ENCODE peak calls at places on chromosomes 6 and 20, in ten cellular contexts. One of them, this sample, is unnamed.

GRCh38 chr20:59731371-59731770 is 127.0 kb downstream of the PHACTR3 start:
- DNase-seq in stimulated activated CD8-positive, alpha-beta memory T cell treated with anti-CD3 and anti-CD28 coated beads, Interleukin-12 subunit alpha, Interleukin-12 subunit beta, amount 100 ng/mL, for 4 hours: no peak
- DNase-seq in erythroblast: no peak
- DNase-seq in activated CD4-positive, alpha-beta T cell treated with anti-CD3 and anti-CD28 coated beads, Interleukin-2, amount 10 ng/mL, durations not matched to agents 7 days and 5 days: no peak
- DNase-seq in activated T-helper 1 cell treated with anti-CD3 and anti-CD28 coated beads, Interleukin-12 subunit alpha, Interleukin-12 subunit beta, Interleukin-2, Interleukin-4 antibody, amounts not matched to agents 30 ng/mL and 10 ng/mL and 1 ng/mL, durations not matched to agents 14 hours and 24 hours and 36 hours: no peak
- DNase-seq in SK-N-SH: peak
- DNase-seq in nucleus accumbens: no peak
- DNase-seq in kidney glomerular epithelial cell: no peak
- DNase-seq in amygdala: no peak
- DNase-seq in NCI-H187: no peak
- DNase-seq in this sample: no peak

GRCh38 chr6:57207141-57207540 is 15.0 kb downstream of the RAB23 start:
- DNase-seq in activated CD4-positive, alpha-beta T cell treated with anti-CD3 and anti-CD28 coated beads, Interleukin-2, amount 10 ng/mL, durations not matched to agents 7 days and 5 days: no peak
- DNase-seq in nucleus accumbens: no peak
- DNase-seq in NCI-H187: no peak
- DNase-seq in erythroblast: no peak
- DNase-seq in activated T-helper 1 cell treated with anti-CD3 and anti-CD28 coated beads, Interleukin-12 subunit alpha, Interleukin-12 subunit beta, Interleukin-2, Interleukin-4 antibody, amounts not matched to agents 30 ng/mL and 10 ng/mL and 1 ng/mL, durations not matched to agents 14 hours and 24 hours and 36 hours: no peak
- DNase-seq in amygdala: no peak
- DNase-seq in SK-N-SH: no peak
- DNase-seq in stimulated activated CD8-positive, alpha-beta memory T cell treated with anti-CD3 and anti-CD28 coated beads, Interleukin-12 subunit alpha, Interleukin-12 subunit beta, amount 100 ng/mL, for 4 hours: no peak
- DNase-seq in kidney glomerular epithelial cell: peak
- DNase-seq in this sample: peak

GRCh38 chr6:132133734-132134490 is 182.7 kb upstream of the CCN2 start:
- DNase-seq in SK-N-SH: no peak
- DNase-seq in amygdala: no peak
- DNase-seq in activated CD4-positive, alpha-beta T cell treated with anti-CD3 and anti-CD28 coated beads, Interleukin-2, amount 10 ng/mL, durations not matched to agents 7 days and 5 days: no peak
- DNase-seq in erythroblast: no peak
- DNase-seq in activated T-helper 1 cell treated with anti-CD3 and anti-CD28 coated beads, Interleukin-12 subunit alpha, Interleukin-12 subunit beta, Interleukin-2, Interleukin-4 antibody, amounts not matched to agents 30 ng/mL and 10 ng/mL and 1 ng/mL, durations not matched to agents 14 hours and 24 hours and 36 hours: no peak
- DNase-seq in kidney glomerular epithelial cell: no peak
- DNase-seq in nucleus accumbens: no peak
- DNase-seq in stimulated activated CD8-positive, alpha-beta memory T cell treated with anti-CD3 and anti-CD28 coated beads, Interleukin-12 subunit alpha, Interleukin-12 subunit beta, amount 100 ng/mL, for 4 hours: no peak
- DNase-seq in NCI-H187: no peak
- DNase-seq in this sample: peak

GRCh38 chr20:25338112-25339023 is 52.3 kb downstream of the ABHD12 start:
- DNase-seq in nucleus accumbens: no peak
- DNase-seq in kidney glomerular epithelial cell: no peak
- DNase-seq in activated T-helper 1 cell treated with anti-CD3 and anti-CD28 coated beads, Interleukin-12 subunit alpha, Interleukin-12 subunit beta, Interleukin-2, Interleukin-4 antibody, amounts not matched to agents 30 ng/mL and 10 ng/mL and 1 ng/mL, durations not matched to agents 14 hours and 24 hours and 36 hours: no peak
- DNase-seq in erythroblast: no peak
- DNase-seq in stimulated activated CD8-positive, alpha-beta memory T cell treated with anti-CD3 and anti-CD28 coated beads, Interleukin-12 subunit alpha, Interleukin-12 subunit beta, amount 100 ng/mL, for 4 hours: no peak
- DNase-seq in amygdala: no peak
- DNase-seq in activated CD4-positive, alpha-beta T cell treated with anti-CD3 and anti-CD28 coated beads, Interleukin-2, amount 10 ng/mL, durations not matched to agents 7 days and 5 days: no peak
- DNase-seq in NCI-H187: no peak
- DNase-seq in SK-N-SH: no peak
- DNase-seq in this sample: no peak

GRCh38 chr6:132919028-132919427 is 104.7 kb downstream of the RPS12 start:
- DNase-seq in nucleus accumbens: no peak
- DNase-seq in NCI-H187: no peak
- DNase-seq in kidney glomerular epithelial cell: no peak
- DNase-seq in activated CD4-positive, alpha-beta T cell treated with anti-CD3 and anti-CD28 coated beads, Interleukin-2, amount 10 ng/mL, durations not matched to agents 7 days and 5 days: no peak
- DNase-seq in stimulated activated CD8-positive, alpha-beta memory T cell treated with anti-CD3 and anti-CD28 coated beads, Interleukin-12 subunit alpha, Interleukin-12 subunit beta, amount 100 ng/mL, for 4 hours: no peak
- DNase-seq in SK-N-SH: peak
- DNase-seq in erythroblast: no peak
- DNase-seq in activated T-helper 1 cell treated with anti-CD3 and anti-CD28 coated beads, Interleukin-12 subunit alpha, Interleukin-12 subunit beta, Interleukin-2, Interleukin-4 antibody, amounts not matched to agents 30 ng/mL and 10 ng/mL and 1 ng/mL, durations not matched to agents 14 hours and 24 hours and 36 hours: no peak
- DNase-seq in amygdala: no peak
- DNase-seq in this sample: peak

GRCh38 chr6:144343736-144344428 is 58.7 kb downstream of the UTRN start:
- DNase-seq in erythroblast: no peak
- DNase-seq in activated CD4-positive, alpha-beta T cell treated with anti-CD3 and anti-CD28 coated beads, Interleukin-2, amount 10 ng/mL, durations not matched to agents 7 days and 5 days: peak
- DNase-seq in NCI-H187: no peak
- DNase-seq in SK-N-SH: no peak
- DNase-seq in kidney glomerular epithelial cell: no peak
- DNase-seq in amygdala: no peak
- DNase-seq in stimulated activated CD8-positive, alpha-beta memory T cell treated with anti-CD3 and anti-CD28 coated beads, Interleukin-12 subunit alpha, Interleukin-12 subunit beta, amount 100 ng/mL, for 4 hours: no peak
- DNase-seq in activated T-helper 1 cell treated with anti-CD3 and anti-CD28 coated beads, Interleukin-12 subunit alpha, Interleukin-12 subunit beta, Interleukin-2, Interleukin-4 antibody, amounts not matched to agents 30 ng/mL and 10 ng/mL and 1 ng/mL, durations not matched to agents 14 hours and 24 hours and 36 hours: peak
- DNase-seq in nucleus accumbens: no peak
- DNase-seq in this sample: no peak

GRCh38 chr20:9460518-9460917 is 53.9 kb upstream of the LAMP5 start:
- DNase-seq in activated CD4-positive, alpha-beta T cell treated with anti-CD3 and anti-CD28 coated beads, Interleukin-2, amount 10 ng/mL, durations not matched to agents 7 days and 5 days: no peak
- DNase-seq in kidney glomerular epithelial cell: peak
- DNase-seq in nucleus accumbens: no peak
- DNase-seq in activated T-helper 1 cell treated with anti-CD3 and anti-CD28 coated beads, Interleukin-12 subunit alpha, Interleukin-12 subunit beta, Interleukin-2, Interleukin-4 antibody, amounts not matched to agents 30 ng/mL and 10 ng/mL and 1 ng/mL, durations not matched to agents 14 hours and 24 hours and 36 hours: no peak
- DNase-seq in stimulated activated CD8-positive, alpha-beta memory T cell treated with anti-CD3 and anti-CD28 coated beads, Interleukin-12 subunit alpha, Interleukin-12 subunit beta, amount 100 ng/mL, for 4 hours: no peak
- DNase-seq in erythroblast: no peak
- DNase-seq in NCI-H187: no peak
- DNase-seq in SK-N-SH: no peak
- DNase-seq in amygdala: no peak
- DNase-seq in this sample: peak

GRCh38 chr6:139568956-139569538 is 194.6 kb upstream of the CITED2 start:
- DNase-seq in kidney glomerular epithelial cell: peak
- DNase-seq in activated T-helper 1 cell treated with anti-CD3 and anti-CD28 coated beads, Interleukin-12 subunit alpha, Interleukin-12 subunit beta, Interleukin-2, Interleukin-4 antibody, amounts not matched to agents 30 ng/mL and 10 ng/mL and 1 ng/mL, durations not matched to agents 14 hours and 24 hours and 36 hours: no peak
- DNase-seq in activated CD4-positive, alpha-beta T cell treated with anti-CD3 and anti-CD28 coated beads, Interleukin-2, amount 10 ng/mL, durations not matched to agents 7 days and 5 days: no peak
- DNase-seq in stimulated activated CD8-positive, alpha-beta memory T cell treated with anti-CD3 and anti-CD28 coated beads, Interleukin-12 subunit alpha, Interleukin-12 subunit beta, amount 100 ng/mL, for 4 hours: no peak
- DNase-seq in NCI-H187: no peak
- DNase-seq in erythroblast: no peak
- DNase-seq in nucleus accumbens: no peak
- DNase-seq in SK-N-SH: peak
- DNase-seq in amygdala: no peak
- DNase-seq in this sample: peak

GRCh38 chr6:72620866-72621242 is 1.0 kb upstream of the KCNQ5 start:
- DNase-seq in activated CD4-positive, alpha-beta T cell treated with anti-CD3 and anti-CD28 coated beads, Interleukin-2, amount 10 ng/mL, durations not matched to agents 7 days and 5 days: no peak
- DNase-seq in erythroblast: no peak
- DNase-seq in nucleus accumbens: peak
- DNase-seq in SK-N-SH: peak
- DNase-seq in activated T-helper 1 cell treated with anti-CD3 and anti-CD28 coated beads, Interleukin-12 subunit alpha, Interleukin-12 subunit beta, Interleukin-2, Interleukin-4 antibody, amounts not matched to agents 30 ng/mL and 10 ng/mL and 1 ng/mL, durations not matched to agents 14 hours and 24 hours and 36 hours: no peak
- DNase-seq in NCI-H187: no peak
- DNase-seq in kidney glomerular epithelial cell: no peak
- DNase-seq in amygdala: no peak
- DNase-seq in stimulated activated CD8-positive, alpha-beta memory T cell treated with anti-CD3 and anti-CD28 coated beads, Interleukin-12 subunit alpha, Interleukin-12 subunit beta, amount 100 ng/mL, for 4 hours: peak
- DNase-seq in this sample: no peak

GRCh38 chr20:48970681-48971370 is 49.3 kb downstream of the ARFGEF2 start:
- DNase-seq in activated T-helper 1 cell treated with anti-CD3 and anti-CD28 coated beads, Interleukin-12 subunit alpha, Interleukin-12 subunit beta, Interleukin-2, Interleukin-4 antibody, amounts not matched to agents 30 ng/mL and 10 ng/mL and 1 ng/mL, durations not matched to agents 14 hours and 24 hours and 36 hours: no peak
- DNase-seq in NCI-H187: no peak
- DNase-seq in erythroblast: no peak
- DNase-seq in SK-N-SH: no peak
- DNase-seq in amygdala: no peak
- DNase-seq in nucleus accumbens: no peak
- DNase-seq in stimulated activated CD8-positive, alpha-beta memory T cell treated with anti-CD3 and anti-CD28 coated beads, Interleukin-12 subunit alpha, Interleukin-12 subunit beta, amount 100 ng/mL, for 4 hours: no peak
- DNase-seq in kidney glomerular epithelial cell: no peak
- DNase-seq in activated CD4-positive, alpha-beta T cell treated with anti-CD3 and anti-CD28 coated beads, Interleukin-2, amount 10 ng/mL, durations not matched to agents 7 days and 5 days: no peak
- DNase-seq in this sample: no peak

GRCh38 chr20:46056970-46057855 is 28.2 kb downstream of the SLC12A5 start:
- DNase-seq in erythroblast: peak
- DNase-seq in NCI-H187: no peak
- DNase-seq in stimulated activated CD8-positive, alpha-beta memory T cell treated with anti-CD3 and anti-CD28 coated beads, Interleukin-12 subunit alpha, Interleukin-12 subunit beta, amount 100 ng/mL, for 4 hours: no peak
- DNase-seq in amygdala: peak
- DNase-seq in activated T-helper 1 cell treated with anti-CD3 and anti-CD28 coated beads, Interleukin-12 subunit alpha, Interleukin-12 subunit beta, Interleukin-2, Interleukin-4 antibody, amounts not matched to agents 30 ng/mL and 10 ng/mL and 1 ng/mL, durations not matched to agents 14 hours and 24 hours and 36 hours: no peak
- DNase-seq in activated CD4-positive, alpha-beta T cell treated with anti-CD3 and anti-CD28 coated beads, Interleukin-2, amount 10 ng/mL, durations not matched to agents 7 days and 5 days: peak
- DNase-seq in SK-N-SH: no peak
- DNase-seq in kidney glomerular epithelial cell: peak
- DNase-seq in nucleus accumbens: no peak
- DNase-seq in this sample: peak

GRCh38 chr20:21433329-21433890 is 36.1 kb upstream of the NKX2-4 start:
- DNase-seq in stimulated activated CD8-positive, alpha-beta memory T cell treated with anti-CD3 and anti-CD28 coated beads, Interleukin-12 subunit alpha, Interleukin-12 subunit beta, amount 100 ng/mL, for 4 hours: no peak
- DNase-seq in activated CD4-positive, alpha-beta T cell treated with anti-CD3 and anti-CD28 coated beads, Interleukin-2, amount 10 ng/mL, durations not matched to agents 7 days and 5 days: no peak
- DNase-seq in kidney glomerular epithelial cell: peak
- DNase-seq in SK-N-SH: no peak
- DNase-seq in amygdala: no peak
- DNase-seq in NCI-H187: no peak
- DNase-seq in activated T-helper 1 cell treated with anti-CD3 and anti-CD28 coated beads, Interleukin-12 subunit alpha, Interleukin-12 subunit beta, Interleukin-2, Interleukin-4 antibody, amounts not matched to agents 30 ng/mL and 10 ng/mL and 1 ng/mL, durations not matched to agents 14 hours and 24 hours and 36 hours: no peak
- DNase-seq in erythroblast: no peak
- DNase-seq in nucleus accumbens: no peak
- DNase-seq in this sample: peak

GRCh38 chr20:2729791-2730190 is 37.2 kb downstream of the EBF4 start:
- DNase-seq in activated T-helper 1 cell treated with anti-CD3 and anti-CD28 coated beads, Interleukin-12 subunit alpha, Interleukin-12 subunit beta, Interleukin-2, Interleukin-4 antibody, amounts not matched to agents 30 ng/mL and 10 ng/mL and 1 ng/mL, durations not matched to agents 14 hours and 24 hours and 36 hours: no peak
- DNase-seq in SK-N-SH: peak
- DNase-seq in kidney glomerular epithelial cell: no peak
- DNase-seq in amygdala: no peak
- DNase-seq in nucleus accumbens: no peak
- DNase-seq in NCI-H187: no peak
- DNase-seq in activated CD4-positive, alpha-beta T cell treated with anti-CD3 and anti-CD28 coated beads, Interleukin-2, amount 10 ng/mL, durations not matched to agents 7 days and 5 days: no peak
- DNase-seq in erythroblast: no peak
- DNase-seq in stimulated activated CD8-positive, alpha-beta memory T cell treated with anti-CD3 and anti-CD28 coated beads, Interleukin-12 subunit alpha, Interleukin-12 subunit beta, amount 100 ng/mL, for 4 hours: no peak
- DNase-seq in this sample: peak

GRCh38 chr6:32604434-32604877 is 14.8 kb upstream of the HLA-DRB1 start:
- DNase-seq in stimulated activated CD8-positive, alpha-beta memory T cell treated with anti-CD3 and anti-CD28 coated beads, Interleukin-12 subunit alpha, Interleukin-12 subunit beta, amount 100 ng/mL, for 4 hours: no peak
- DNase-seq in amygdala: no peak
- DNase-seq in NCI-H187: no peak
- DNase-seq in activated CD4-positive, alpha-beta T cell treated with anti-CD3 and anti-CD28 coated beads, Interleukin-2, amount 10 ng/mL, durations not matched to agents 7 days and 5 days: no peak
- DNase-seq in erythroblast: no peak
- DNase-seq in SK-N-SH: no peak
- DNase-seq in kidney glomerular epithelial cell: peak
- DNase-seq in nucleus accumbens: no peak
- DNase-seq in activated T-helper 1 cell treated with anti-CD3 and anti-CD28 coated beads, Interleukin-12 subunit alpha, Interleukin-12 subunit beta, Interleukin-2, Interleukin-4 antibody, amounts not matched to agents 30 ng/mL and 10 ng/mL and 1 ng/mL, durations not matched to agents 14 hours and 24 hours and 36 hours: no peak
- DNase-seq in this sample: peak

GRCh38 chr6:55953384-55953783 is 78.0 kb upstream of the BMP5 start:
- DNase-seq in activated CD4-positive, alpha-beta T cell treated with anti-CD3 and anti-CD28 coated beads, Interleukin-2, amount 10 ng/mL, durations not matched to agents 7 days and 5 days: no peak
- DNase-seq in erythroblast: no peak
- DNase-seq in NCI-H187: no peak
- DNase-seq in amygdala: no peak
- DNase-seq in SK-N-SH: no peak
- DNase-seq in stimulated activated CD8-positive, alpha-beta memory T cell treated with anti-CD3 and anti-CD28 coated beads, Interleukin-12 subunit alpha, Interleukin-12 subunit beta, amount 100 ng/mL, for 4 hours: no peak
- DNase-seq in nucleus accumbens: no peak
- DNase-seq in activated T-helper 1 cell treated with anti-CD3 and anti-CD28 coated beads, Interleukin-12 subunit alpha, Interleukin-12 subunit beta, Interleukin-2, Interleukin-4 antibody, amounts not matched to agents 30 ng/mL and 10 ng/mL and 1 ng/mL, durations not matched to agents 14 hours and 24 hours and 36 hours: no peak
- DNase-seq in kidney glomerular epithelial cell: peak
- DNase-seq in this sample: peak

GRCh38 chr6:25907475-25908014 is 22.9 kb downstream of the SLC17A2 start:
- DNase-seq in kidney glomerular epithelial cell: no peak
- DNase-seq in SK-N-SH: no peak
- DNase-seq in nucleus accumbens: no peak
- DNase-seq in activated CD4-positive, alpha-beta T cell treated with anti-CD3 and anti-CD28 coated beads, Interleukin-2, amount 10 ng/mL, durations not matched to agents 7 days and 5 days: no peak
- DNase-seq in stimulated activated CD8-positive, alpha-beta memory T cell treated with anti-CD3 and anti-CD28 coated beads, Interleukin-12 subunit alpha, Interleukin-12 subunit beta, amount 100 ng/mL, for 4 hours: no peak
- DNase-seq in amygdala: no peak
- DNase-seq in erythroblast: no peak
- DNase-seq in NCI-H187: no peak
- DNase-seq in activated T-helper 1 cell treated with anti-CD3 and anti-CD28 coated beads, Interleukin-12 subunit alpha, Interleukin-12 subunit beta, Interleukin-2, Interleukin-4 antibody, amounts not matched to agents 30 ng/mL and 10 ng/mL and 1 ng/mL, durations not matched to agents 14 hours and 24 hours and 36 hours: no peak
- DNase-seq in this sample: no peak

GRCh38 chr6:31465185-31465536 is 32.8 kb upstream of the MICB start:
- DNase-seq in SK-N-SH: no peak
- DNase-seq in NCI-H187: no peak
- DNase-seq in kidney glomerular epithelial cell: no peak
- DNase-seq in activated CD4-positive, alpha-beta T cell treated with anti-CD3 and anti-CD28 coated beads, Interleukin-2, amount 10 ng/mL, durations not matched to agents 7 days and 5 days: no peak
- DNase-seq in amygdala: no peak
- DNase-seq in nucleus accumbens: no peak
- DNase-seq in activated T-helper 1 cell treated with anti-CD3 and anti-CD28 coated beads, Interleukin-12 subunit alpha, Interleukin-12 subunit beta, Interleukin-2, Interleukin-4 antibody, amounts not matched to agents 30 ng/mL and 10 ng/mL and 1 ng/mL, durations not matched to agents 14 hours and 24 hours and 36 hours: no peak
- DNase-seq in stimulated activated CD8-positive, alpha-beta memory T cell treated with anti-CD3 and anti-CD28 coated beads, Interleukin-12 subunit alpha, Interleukin-12 subunit beta, amount 100 ng/mL, for 4 hours: no peak
- DNase-seq in erythroblast: no peak
- DNase-seq in this sample: no peak

GRCh38 chr6:41531591-41532582 is 14.3 kb upstream of the FOXP4 start:
- DNase-seq in SK-N-SH: peak
- DNase-seq in stimulated activated CD8-positive, alpha-beta memory T cell treated with anti-CD3 and anti-CD28 coated beads, Interleukin-12 subunit alpha, Interleukin-12 subunit beta, amount 100 ng/mL, for 4 hours: peak
- DNase-seq in amygdala: no peak
- DNase-seq in kidney glomerular epithelial cell: peak
- DNase-seq in activated T-helper 1 cell treated with anti-CD3 and anti-CD28 coated beads, Interleukin-12 subunit alpha, Interleukin-12 subunit beta, Interleukin-2, Interleukin-4 antibody, amounts not matched to agents 30 ng/mL and 10 ng/mL and 1 ng/mL, durations not matched to agents 14 hours and 24 hours and 36 hours: peak
- DNase-seq in nucleus accumbens: no peak
- DNase-seq in erythroblast: no peak
- DNase-seq in NCI-H187: no peak
- DNase-seq in activated CD4-positive, alpha-beta T cell treated with anti-CD3 and anti-CD28 coated beads, Interleukin-2, amount 10 ng/mL, durations not matched to agents 7 days and 5 days: peak
- DNase-seq in this sample: peak

GRCh38 chr20:47317127-47317895 is 39.2 kb downstream of the ZMYND8 start:
- DNase-seq in amygdala: no peak
- DNase-seq in NCI-H187: no peak
- DNase-seq in kidney glomerular epithelial cell: peak
- DNase-seq in SK-N-SH: no peak
- DNase-seq in nucleus accumbens: peak
- DNase-seq in activated T-helper 1 cell treated with anti-CD3 and anti-CD28 coated beads, Interleukin-12 subunit alpha, Interleukin-12 subunit beta, Interleukin-2, Interleukin-4 antibody, amounts not matched to agents 30 ng/mL and 10 ng/mL and 1 ng/mL, durations not matched to agents 14 hours and 24 hours and 36 hours: peak
- DNase-seq in stimulated activated CD8-positive, alpha-beta memory T cell treated with anti-CD3 and anti-CD28 coated beads, Interleukin-12 subunit alpha, Interleukin-12 subunit beta, amount 100 ng/mL, for 4 hours: peak
- DNase-seq in erythroblast: peak
- DNase-seq in activated CD4-positive, alpha-beta T cell treated with anti-CD3 and anti-CD28 coated beads, Interleukin-2, amount 10 ng/mL, durations not matched to agents 7 days and 5 days: peak
- DNase-seq in this sample: peak

GRCh38 chr6:170298688-170299087 is 7.8 kb upstream of the DLL1 start:
- DNase-seq in amygdala: no peak
- DNase-seq in SK-N-SH: no peak
- DNase-seq in erythroblast: no peak
- DNase-seq in activated T-helper 1 cell treated with anti-CD3 and anti-CD28 coated beads, Interleukin-12 subunit alpha, Interleukin-12 subunit beta, Interleukin-2, Interleukin-4 antibody, amounts not matched to agents 30 ng/mL and 10 ng/mL and 1 ng/mL, durations not matched to agents 14 hours and 24 hours and 36 hours: no peak
- DNase-seq in stimulated activated CD8-positive, alpha-beta memory T cell treated with anti-CD3 and anti-CD28 coated beads, Interleukin-12 subunit alpha, Interleukin-12 subunit beta, amount 100 ng/mL, for 4 hours: no peak
- DNase-seq in kidney glomerular epithelial cell: no peak
- DNase-seq in NCI-H187: no peak
- DNase-seq in nucleus accumbens: no peak
- DNase-seq in activated CD4-positive, alpha-beta T cell treated with anti-CD3 and anti-CD28 coated beads, Interleukin-2, amount 10 ng/mL, durations not matched to agents 7 days and 5 days: no peak
- DNase-seq in this sample: peak

GRCh38 chr20:57717797-57718196 is 8.0 kb upstream of the PMEPA1 start:
- DNase-seq in activated CD4-positive, alpha-beta T cell treated with anti-CD3 and anti-CD28 coated beads, Interleukin-2, amount 10 ng/mL, durations not matched to agents 7 days and 5 days: no peak
- DNase-seq in erythroblast: no peak
- DNase-seq in amygdala: no peak
- DNase-seq in activated T-helper 1 cell treated with anti-CD3 and anti-CD28 coated beads, Interleukin-12 subunit alpha, Interleukin-12 subunit beta, Interleukin-2, Interleukin-4 antibody, amounts not matched to agents 30 ng/mL and 10 ng/mL and 1 ng/mL, durations not matched to agents 14 hours and 24 hours and 36 hours: no peak
- DNase-seq in kidney glomerular epithelial cell: peak
- DNase-seq in stimulated activated CD8-positive, alpha-beta memory T cell treated with anti-CD3 and anti-CD28 coated beads, Interleukin-12 subunit alpha, Interleukin-12 subunit beta, amount 100 ng/mL, for 4 hours: no peak
- DNase-seq in SK-N-SH: no peak
- DNase-seq in nucleus accumbens: no peak
- DNase-seq in NCI-H187: no peak
- DNase-seq in this sample: peak

GRCh38 chr6:73579851-73580246 is 59.0 kb upstream of the EEF1A1 start:
- DNase-seq in activated CD4-positive, alpha-beta T cell treated with anti-CD3 and anti-CD28 coated beads, Interleukin-2, amount 10 ng/mL, durations not matched to agents 7 days and 5 days: no peak
- DNase-seq in NCI-H187: no peak
- DNase-seq in activated T-helper 1 cell treated with anti-CD3 and anti-CD28 coated beads, Interleukin-12 subunit alpha, Interleukin-12 subunit beta, Interleukin-2, Interleukin-4 antibody, amounts not matched to agents 30 ng/mL and 10 ng/mL and 1 ng/mL, durations not matched to agents 14 hours and 24 hours and 36 hours: no peak
- DNase-seq in erythroblast: peak
- DNase-seq in nucleus accumbens: no peak
- DNase-seq in amygdala: no peak
- DNase-seq in kidney glomerular epithelial cell: peak
- DNase-seq in stimulated activated CD8-positive, alpha-beta memory T cell treated with anti-CD3 and anti-CD28 coated beads, Interleukin-12 subunit alpha, Interleukin-12 subunit beta, amount 100 ng/mL, for 4 hours: no peak
- DNase-seq in SK-N-SH: no peak
- DNase-seq in this sample: peak

GRCh38 chr6:153129873-153130514 is 1.1 kb downstream of the RGS17 start:
- DNase-seq in amygdala: no peak
- DNase-seq in erythroblast: peak
- DNase-seq in NCI-H187: no peak
- DNase-seq in kidney glomerular epithelial cell: no peak
- DNase-seq in nucleus accumbens: peak
- DNase-seq in stimulated activated CD8-positive, alpha-beta memory T cell treated with anti-CD3 and anti-CD28 coated beads, Interleukin-12 subunit alpha, Interleukin-12 subunit beta, amount 100 ng/mL, for 4 hours: no peak
- DNase-seq in SK-N-SH: peak
- DNase-seq in activated T-helper 1 cell treated with anti-CD3 and anti-CD28 coated beads, Interleukin-12 subunit alpha, Interleukin-12 subunit beta, Interleukin-2, Interleukin-4 antibody, amounts not matched to agents 30 ng/mL and 10 ng/mL and 1 ng/mL, durations not matched to agents 14 hours and 24 hours and 36 hours: no peak
- DNase-seq in activated CD4-positive, alpha-beta T cell treated with anti-CD3 and anti-CD28 coated beads, Interleukin-2, amount 10 ng/mL, durations not matched to agents 7 days and 5 days: no peak
- DNase-seq in this sample: peak

This sample was measured in kidney tubule cell.